ENCODE peak calls at places on chromosomes 2 and 18, in nine cellular contexts. I is Panc1; L is cardiac muscle cell; V is fibroblast of lung; N is foreskin keratinocyte; S is lower lobe of right lung; A is CD4-positive, CD25-positive, alpha-beta regulatory T cell; X is right lobe of liver; P is adrenal gland. K is an unnamed sample.

GRCh38 chr18:47729356-47729755 is 201.1 kb downstream of the SMAD2 start:
- DNase-seq in V (no peak), X (no peak), L (no peak), N (no peak), S (no peak), I (no peak), A (no peak), P (no peak), K (no peak)

GRCh38 chr2:203886579-203887230 is 19.1 kb downstream of the CTLA4 start:
- DNase-seq in L (no peak), N (no peak), P (no peak), A (peak; percentile 50), X (no peak), S (no peak), I (no peak), V (no peak), K (no peak)

GRCh38 chr2:169796441-169796840 is 2.2 kb upstream of the SSB start:
- DNase-seq in S (no peak), P (no peak), V (no peak), N (no peak), X (no peak), A (no peak), L (no peak), I (no peak), K (no peak)

GRCh38 chr2:121974919-121975654 is 219.6 kb downstream of the TSN start:
- DNase-seq in X (peak; percentile 55), V (peak; percentile 78), L (peak; percentile 90), A (peak; percentile 57), S (peak; percentile 53), P (peak; percentile 54), N (peak; percentile 29), I (peak; percentile 27), K (peak; percentile 35)

GRCh38 chr2:72833084-72833714 is 7.4 kb upstream of the EXOC6B start:
- DNase-seq in S (no peak), V (no peak), P (no peak), X (no peak), A (peak; percentile 41), I (no peak), N (peak; percentile 13), L (no peak), K (no peak)

GRCh38 chr2:227536445-227536844 is 62.2 kb upstream of the SCYGR2 start:
- DNase-seq in X (no peak), V (peak; percentile 20), L (peak; percentile 42), N (no peak), S (no peak), I (no peak), P (no peak), A (no peak), K (no peak)

GRCh38 chr2:200081221-200081620 is 125.8 kb downstream of the MAIP1 start:
- DNase-seq in V (no peak), A (no peak), L (no peak), I (no peak), S (no peak), P (no peak), X (no peak), N (no peak), K (no peak)

GRCh38 chr2:47214990-47215389 is 59.9 kb upstream of the STPG4 start:
- DNase-seq in A (no peak), I (no peak), P (no peak), L (no peak), V (no peak), S (no peak), N (no peak), X (no peak), K (no peak)

GRCh38 chr2:154132827-154133226 is 261.1 kb downstream of the GALNT13 start:
- DNase-seq in I (no peak), L (no peak), V (no peak), N (no peak), X (no peak), S (no peak), P (no peak), A (no peak), K (no peak)

GRCh38 chr2:70122470-70122869 is 35.2 kb downstream of the PCBP1 start:
- DNase-seq in V (no peak), I (no peak), P (no peak), A (no peak), L (no peak), X (no peak), S (no peak), N (no peak), K (no peak)
- H3K4me1 ChIP-seq in V (peaks cover 9% of the 10 kb centered on the region), I (peaks cover 13% of the 10 kb centered on the region), P (peaks cover 9% of the 10 kb centered on the region), A (peaks cover 49% of the 10 kb centered on the region), L (peaks cover 27% of the 10 kb centered on the region), X (peaks cover 8% of the 10 kb centered on the region), S (peaks cover 46% of the 10 kb centered on the region), N (no peaks in the 10 kb centered on the region), K (peaks cover 13% of the 10 kb centered on the region)

GRCh38 chr2:14633451-14634211 is 1.1 kb downstream of the LRATD1 start:
- DNase-seq in N (no peak), I (no peak), P (no peak), V (no peak), L (no peak), X (no peak), S (peak; percentile 47), A (no peak), K (peak; percentile 11)
- H3K27me3 ChIP-seq in N (peaks cover 5% of the 10 kb centered on the region), I (no peaks in the 10 kb centered on the region), P (peaks cover 4% of the 10 kb centered on the region), V (peaks cover 20% of the 10 kb centered on the region), L (peaks cover 97% of the 10 kb centered on the region), X (peaks cover 12% of the 10 kb centered on the region), S (peaks cover 33% of the 10 kb centered on the region), A (peaks cover 11% of the 10 kb centered on the region), K (peaks cover 64% of the 10 kb centered on the region)

DNA sequence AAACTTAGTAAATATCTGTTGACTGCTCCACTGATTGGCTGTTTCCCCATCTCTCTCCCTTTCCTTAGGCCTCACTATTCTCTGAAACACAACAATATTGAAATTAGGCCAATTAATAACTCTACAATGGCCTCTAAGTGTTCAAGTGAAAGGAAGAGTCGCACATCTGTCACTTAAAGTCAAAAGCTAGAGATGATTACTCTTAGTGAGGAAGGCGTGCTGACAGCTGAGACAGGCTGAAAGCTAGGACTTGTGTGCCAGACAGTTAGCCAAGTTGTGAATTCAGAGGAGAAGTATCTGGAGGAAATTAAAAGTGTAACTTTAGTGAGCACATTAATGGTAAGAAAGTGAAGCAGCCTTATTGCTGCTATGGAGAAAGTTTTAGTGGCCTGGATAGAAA is 48.4 kb downstream of the PLEK start:
- DNase-seq in X (no peak), A (no peak), S (no peak), P (no peak), L (no peak), I (no peak), V (no peak), N (no peak), K (no peak)
- H3K27ac ChIP-seq in X (no peak overlapping the region), A (no peak overlapping the region), S (no peak overlapping the region), P (no peak overlapping the region), L (peak overlapping the region; percentile 53), I (no peak overlapping the region), V (no peak overlapping the region), N (no peak overlapping the region), K (no peak overlapping the region)

GRCh38 chr2:235619544-235619943 is 125.7 kb downstream of the AGAP1 start:
- DNase-seq in S (no peak), L (no peak), V (no peak), I (no peak), X (no peak), N (no peak), P (no peak), A (no peak), K (no peak)

GRCh38 chr2:235621736-235622135 is 127.9 kb downstream of the AGAP1 start:
- DNase-seq in A (no peak), S (no peak), L (no peak), P (no peak), I (no peak), X (no peak), V (no peak), N (no peak), K (no peak)

GRCh38 chr2:235616846-235617245 is 123.0 kb downstream of the AGAP1 start:
- DNase-seq in X (no peak), S (no peak), L (peak; percentile 32), N (no peak), A (no peak), V (peak; percentile 74), P (no peak), I (no peak), K (peak; percentile 64)

GRCh38 chr2:235614900-235615712 is 121.3 kb downstream of the AGAP1 start:
- DNase-seq in S (no peak), L (peak; percentile 91), N (no peak), X (no peak), V (peak; percentile 93), I (no peak), A (no peak), P (peak; percentile 45), K (peak; percentile 62)

DNA sequence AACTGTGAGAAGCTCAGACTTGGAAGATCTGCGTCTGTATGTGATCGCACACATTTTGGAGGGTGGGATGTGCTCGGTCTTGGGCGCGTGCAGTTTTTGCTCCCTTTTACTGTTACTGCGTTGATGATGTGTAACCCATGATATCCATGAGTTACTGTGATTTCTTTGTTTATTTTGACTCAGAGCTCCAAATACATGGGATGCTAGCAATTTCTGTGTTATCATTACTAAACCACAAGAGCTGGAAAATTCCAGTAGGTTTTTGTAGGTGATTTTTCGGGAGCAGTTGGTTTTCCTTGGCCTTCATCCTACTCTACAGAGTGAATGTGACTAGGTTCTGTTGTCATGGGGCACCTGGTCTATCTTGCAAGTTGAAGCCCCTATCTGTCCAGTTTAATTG is 124.2 kb downstream of the AGAP1 start:
- DNase-seq in A (no peak), S (no peak), V (peak; percentile 66), L (peak; percentile 76), N (no peak), P (no peak), X (no peak), I (no peak), K (no peak)
- H3K4me1 ChIP-seq in A (no peaks in the 10 kb centered on the region), S (peaks cover 13% of the 10 kb centered on the region), V (peaks cover 18% of the 10 kb centered on the region), L (no peaks in the 10 kb centered on the region), N (no peaks in the 10 kb centered on the region), P (peaks cover 8% of the 10 kb centered on the region), X (peaks cover 8% of the 10 kb centered on the region), I (peaks cover 6% of the 10 kb centered on the region), K (no peaks in the 10 kb centered on the region)

GRCh38 chr2:118856330-118856977 is 9.0 kb upstream of the EN1 start:
- DNase-seq in A (no peak), P (no peak), L (no peak), S (no peak), N (no peak), X (no peak), V (no peak), I (no peak), K (no peak)

GRCh38 chr2:118856978-118857676 is 9.7 kb upstream of the EN1 start:
- DNase-seq in I (no peak), V (no peak), N (no peak), P (no peak), A (no peak), S (no peak), L (no peak), X (no peak), K (no peak)

GRCh38 chr2:118854507-118855300 is 7.3 kb upstream of the EN1 start:
- DNase-seq in V (no peak), N (no peak), X (no peak), S (no peak), A (no peak), P (no peak), L (no peak), I (no peak), K (no peak)

GRCh38 chr2:118853647-118854367 is 6.4 kb upstream of the EN1 start:
- DNase-seq in X (no peak), A (no peak), S (no peak), P (no peak), N (no peak), L (no peak), V (no peak), I (no peak), K (no peak)

GRCh38 chr2:118855451-118856279 is 8.2 kb upstream of the EN1 start:
- DNase-seq in V (peak; percentile 65), I (no peak), S (peak; percentile 83), N (no peak), X (peak; percentile 81), P (peak; percentile 86), L (peak; percentile 84), A (peak; percentile 75), K (peak; percentile 55)
- H3K27me3 ChIP-seq in V (peaks cover 89% of the 10 kb centered on the region), I (peaks cover 13% of the 10 kb centered on the region), S (peaks cover 96% of the 10 kb centered on the region), N (peaks cover 98% of the 10 kb centered on the region), X (peaks cover 60% of the 10 kb centered on the region), P (peaks cover 93% of the 10 kb centered on the region), L (peaks cover 100% of the 10 kb centered on the region), A (peaks cover 26% of the 10 kb centered on the region), K (peaks cover 63% of the 10 kb centered on the region)

K was measured in heart right ventricle.